ENCODE peak calls at places on chromosomes 2 and 18, in seven cellular contexts. One of them, this sample, is unnamed.

GRCh38 chr2:86821306-86821705 is 30.6 kb upstream of the CD8A start:
- DNase-seq in cardiac fibroblast: no peak
- DNase-seq in AG04449: no peak
- DNase-seq in AG10803: no peak
- DNase-seq in AG04450: no peak
- DNase-seq in upper lobe of right lung: no peak
- DNase-seq in body of pancreas: no peak
- DNase-seq in this sample: no peak

GRCh38 chr18:59665057-59666007 is 31.9 kb downstream of the CCBE1 start:
- DNase-seq in cardiac fibroblast: no peak
- DNase-seq in AG04449: no peak
- DNase-seq in AG10803: peak
- DNase-seq in AG04450: no peak
- DNase-seq in upper lobe of right lung: no peak
- DNase-seq in body of pancreas: no peak
- DNase-seq in this sample: no peak

GRCh38 chr2:237550057-237550415 is 16.3 kb upstream of the PRLH start:
- DNase-seq in cardiac fibroblast: no peak
- DNase-seq in AG04449: no peak
- DNase-seq in AG10803: no peak
- DNase-seq in AG04450: no peak
- DNase-seq in upper lobe of right lung: no peak
- DNase-seq in body of pancreas: no peak
- DNase-seq in this sample: no peak

GRCh38 chr2:127154985-127155650 is 48.2 kb upstream of the BIN1 start:
- DNase-seq in cardiac fibroblast: peak
- DNase-seq in AG04449: no peak
- DNase-seq in AG10803: peak
- DNase-seq in AG04450: no peak
- DNase-seq in upper lobe of right lung: no peak
- DNase-seq in body of pancreas: no peak
- DNase-seq in this sample: no peak

GRCh38 chr2:240320561-240321091 is 114.8 kb upstream of the GPC1 start:
- DNase-seq in cardiac fibroblast: no peak
- DNase-seq in AG04449: no peak
- DNase-seq in AG10803: no peak
- DNase-seq in AG04450: no peak
- DNase-seq in upper lobe of right lung: no peak
- DNase-seq in body of pancreas: no peak
- DNase-seq in this sample: no peak

GRCh38 chr2:238320648-238321281 is 447 bp downstream of the TRAF3IP1 start:
- DNase-seq in cardiac fibroblast: peak
- DNase-seq in AG04449: no peak
- DNase-seq in AG10803: peak
- DNase-seq in AG04450: no peak
- DNase-seq in upper lobe of right lung: no peak
- DNase-seq in body of pancreas: peak
- DNase-seq in this sample: no peak

GRCh38 chr2:210528716-210529115 is 27.7 kb upstream of the CPS1 start:
- DNase-seq in cardiac fibroblast: peak
- DNase-seq in AG04449: no peak
- DNase-seq in AG10803: no peak
- DNase-seq in AG04450: no peak
- DNase-seq in upper lobe of right lung: no peak
- DNase-seq in body of pancreas: no peak
- DNase-seq in this sample: no peak

GRCh38 chr18:77733292-77733903 is 483.8 kb downstream of the GALR1 start:
- DNase-seq in cardiac fibroblast: no peak
- DNase-seq in AG04449: no peak
- DNase-seq in AG10803: no peak
- DNase-seq in AG04450: no peak
- DNase-seq in upper lobe of right lung: no peak
- DNase-seq in body of pancreas: no peak
- DNase-seq in this sample: peak

GRCh38 chr2:121567957-121568409 is 37.3 kb downstream of the RNU4ATAC start:
- DNase-seq in cardiac fibroblast: peak
- DNase-seq in AG04449: no peak
- DNase-seq in AG10803: no peak
- DNase-seq in AG04450: no peak
- DNase-seq in upper lobe of right lung: no peak
- DNase-seq in body of pancreas: no peak
- DNase-seq in this sample: no peak

GRCh38 chr2:198525196-198525595 is 720.8 kb downstream of the PLCL1 start:
- DNase-seq in cardiac fibroblast: no peak
- DNase-seq in AG04449: no peak
- DNase-seq in AG10803: peak
- DNase-seq in AG04450: no peak
- DNase-seq in upper lobe of right lung: no peak
- DNase-seq in body of pancreas: no peak
- DNase-seq in this sample: no peak

GRCh38 chr2:121004950-121005349 is 269.3 kb downstream of the GLI2 start:
- DNase-seq in cardiac fibroblast: no peak
- DNase-seq in AG04449: no peak
- DNase-seq in AG10803: no peak
- DNase-seq in AG04450: no peak
- DNase-seq in upper lobe of right lung: no peak
- DNase-seq in body of pancreas: no peak
- DNase-seq in this sample: no peak

GRCh38 chr2:58101500-58101899 is 54.9 kb downstream of the VRK2 start:
- DNase-seq in cardiac fibroblast: peak
- DNase-seq in AG04449: no peak
- DNase-seq in AG10803: no peak
- DNase-seq in AG04450: no peak
- DNase-seq in upper lobe of right lung: no peak
- DNase-seq in body of pancreas: no peak
- DNase-seq in this sample: no peak

GRCh38 chr18:63237911-63238710 is 81.5 kb downstream of the BCL2 start:
- DNase-seq in cardiac fibroblast: peak
- DNase-seq in AG04449: peak
- DNase-seq in AG10803: peak
- DNase-seq in AG04450: peak
- DNase-seq in upper lobe of right lung: no peak
- DNase-seq in body of pancreas: peak
- DNase-seq in this sample: no peak
- H3K4me3 ChIP-seq in cardiac fibroblast: no peak
- H3K4me3 ChIP-seq in AG04449: peak
- H3K4me3 ChIP-seq in AG10803: peak
- H3K4me3 ChIP-seq in AG04450: peak
- H3K4me3 ChIP-seq in upper lobe of right lung: peak
- H3K4me3 ChIP-seq in body of pancreas: no peak
- H3K4me3 ChIP-seq in this sample: no peak

DNA sequence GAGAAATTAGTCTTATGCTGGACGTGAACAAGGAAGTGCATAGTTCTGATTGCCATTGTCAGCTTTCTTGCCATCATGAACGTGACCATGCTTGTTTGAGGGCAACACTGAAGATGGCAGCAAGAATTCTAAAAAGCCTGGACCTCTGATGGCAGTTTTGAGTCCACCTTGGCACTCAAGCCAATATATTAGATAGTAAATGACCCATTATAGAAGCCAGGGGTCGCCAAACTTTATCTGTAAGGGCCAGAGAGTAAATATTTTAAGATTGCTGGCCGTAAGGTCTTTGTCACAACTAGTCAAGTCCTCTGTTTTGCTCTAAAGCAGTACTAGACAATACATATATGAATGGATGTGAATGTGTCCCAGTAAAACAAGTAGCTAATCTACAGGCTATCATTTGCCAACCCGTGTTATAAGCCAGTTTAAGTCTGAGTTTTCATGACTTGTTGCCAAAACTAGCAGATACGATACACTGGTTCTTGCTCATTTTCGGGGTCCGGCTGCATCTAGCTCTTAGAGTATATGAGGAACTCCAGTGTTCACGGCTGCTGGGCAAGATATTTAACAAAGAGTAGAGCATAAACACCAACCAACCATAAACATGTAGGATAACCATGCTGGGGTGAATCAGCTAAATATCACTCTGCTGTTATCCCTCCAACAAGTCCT is 73.1 kb upstream of the PELI1 start:
- DNase-seq in cardiac fibroblast: no peak
- DNase-seq in AG04449: no peak
- DNase-seq in AG10803: no peak
- DNase-seq in AG04450: no peak
- DNase-seq in upper lobe of right lung: no peak
- DNase-seq in body of pancreas: no peak
- DNase-seq in this sample: no peak
- TF ChIP-seq CTCF in cardiac fibroblast: no peak
- TF ChIP-seq CTCF in AG04449: no peak
- TF ChIP-seq CTCF in AG10803: no peak
- TF ChIP-seq CTCF in AG04450: no peak
- TF ChIP-seq CTCF in upper lobe of right lung: no peak
- TF ChIP-seq CTCF in body of pancreas: no peak
- TF ChIP-seq CTCF in this sample: no peak

DNA sequence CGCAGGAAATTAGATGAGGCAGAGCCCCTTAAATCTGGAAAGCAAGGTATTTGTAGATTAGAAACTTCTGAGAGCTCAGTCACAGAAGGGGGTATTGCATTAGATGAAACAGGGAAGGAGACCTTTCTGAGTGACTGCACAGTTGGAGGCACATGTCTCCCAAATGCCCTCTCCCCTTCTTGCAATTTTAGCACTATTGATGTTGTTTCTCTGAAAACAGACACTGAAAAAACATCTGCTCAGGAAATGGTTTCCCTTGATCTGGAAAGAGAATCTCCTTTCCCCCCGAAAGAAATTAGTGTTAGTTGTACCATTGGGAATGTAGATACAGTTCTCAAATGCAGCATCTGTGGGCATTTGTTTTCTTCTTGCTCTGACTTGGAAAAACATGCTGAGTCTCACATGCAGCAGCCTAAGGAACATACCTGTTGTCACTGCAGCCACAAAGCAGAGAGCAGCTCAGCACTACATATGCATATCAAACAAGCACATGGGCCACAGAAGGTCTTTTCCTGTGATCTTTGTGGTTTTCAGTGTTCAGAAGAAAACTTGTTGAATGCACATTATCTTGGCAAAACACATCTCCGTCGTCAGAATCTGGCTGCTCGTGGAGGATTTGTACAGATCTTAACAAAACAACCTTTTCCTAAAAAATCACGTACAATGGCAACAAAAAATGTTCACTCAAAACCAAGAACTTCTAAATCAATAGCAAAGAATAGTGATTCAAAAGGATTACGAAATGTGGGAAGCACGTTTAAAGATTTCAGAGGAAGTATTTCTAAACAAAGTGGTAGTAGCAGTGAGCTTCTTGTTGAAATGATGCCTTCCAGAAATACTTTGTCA is 33.8 kb downstream of the ZNF407 start:
- DNase-seq in cardiac fibroblast: peak
- DNase-seq in AG04449: no peak
- DNase-seq in AG10803: peak
- DNase-seq in AG04450: peak
- DNase-seq in upper lobe of right lung: no peak
- DNase-seq in body of pancreas: no peak
- DNase-seq in this sample: no peak
- H3K4me3 ChIP-seq in cardiac fibroblast: no peak
- H3K4me3 ChIP-seq in AG04449: no peak
- H3K4me3 ChIP-seq in AG10803: no peak
- H3K4me3 ChIP-seq in AG04450: peak
- H3K4me3 ChIP-seq in upper lobe of right lung: no peak
- H3K4me3 ChIP-seq in body of pancreas: no peak
- H3K4me3 ChIP-seq in this sample: no peak

DNA sequence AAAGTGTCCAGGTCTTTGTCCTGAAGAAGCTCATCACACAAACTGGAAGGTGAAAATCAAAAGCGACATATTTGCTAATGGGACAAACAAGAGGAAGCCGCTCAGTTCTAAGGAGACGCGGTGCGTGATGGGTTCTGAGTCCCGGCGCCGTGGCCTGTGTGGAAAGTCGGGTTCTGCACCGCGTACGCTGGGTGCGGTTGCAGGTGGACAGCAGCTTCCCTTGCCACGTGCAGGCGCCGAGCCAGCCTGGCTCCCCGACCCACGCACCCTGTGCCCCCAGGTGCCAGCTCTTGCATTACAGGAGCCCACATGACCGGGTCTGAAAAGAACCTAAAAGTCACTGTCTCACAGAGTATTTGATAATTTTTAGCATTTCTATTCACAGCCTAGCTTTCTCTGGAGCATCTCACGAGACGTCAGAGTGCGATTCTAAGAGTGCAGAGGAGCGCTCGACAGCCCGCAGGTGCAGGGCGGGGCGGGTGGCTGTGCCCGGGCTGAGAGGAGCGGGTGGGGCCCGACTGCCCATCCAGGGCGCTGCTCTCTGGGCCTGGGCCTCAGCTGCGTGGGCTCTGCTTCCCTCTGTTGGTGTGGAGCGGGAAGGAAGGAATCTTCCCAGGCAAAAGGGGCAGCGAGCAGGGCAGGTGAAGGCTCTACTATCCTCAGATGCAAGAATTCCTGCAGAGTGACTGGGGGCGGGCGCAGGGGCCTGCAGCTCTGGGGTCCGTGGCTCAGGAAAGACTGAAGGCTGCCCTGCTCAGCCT is 39.4 kb downstream of the MYT1L start:
- DNase-seq in cardiac fibroblast: no peak
- DNase-seq in AG04449: no peak
- DNase-seq in AG10803: peak
- DNase-seq in AG04450: no peak
- DNase-seq in upper lobe of right lung: no peak
- DNase-seq in body of pancreas: peak
- DNase-seq in this sample: no peak
- TF ChIP-seq CTCF in cardiac fibroblast: no peak
- TF ChIP-seq CTCF in AG04449: peak
- TF ChIP-seq CTCF in AG10803: peak
- TF ChIP-seq CTCF in AG04450: no peak
- TF ChIP-seq CTCF in upper lobe of right lung: peak
- TF ChIP-seq CTCF in body of pancreas: no peak
- TF ChIP-seq CTCF in this sample: peak

GRCh38 chr18:13223341-13224148 is 5.0 kb downstream of the LDLRAD4 start:
- DNase-seq in cardiac fibroblast: no peak
- DNase-seq in AG04449: no peak
- DNase-seq in AG10803: no peak
- DNase-seq in AG04450: no peak
- DNase-seq in upper lobe of right lung: no peak
- DNase-seq in body of pancreas: no peak
- DNase-seq in this sample: no peak
- H3K4me3 ChIP-seq in cardiac fibroblast: no peak
- H3K4me3 ChIP-seq in AG04449: no peak
- H3K4me3 ChIP-seq in AG10803: no peak
- H3K4me3 ChIP-seq in AG04450: no peak
- H3K4me3 ChIP-seq in upper lobe of right lung: no peak
- H3K4me3 ChIP-seq in body of pancreas: no peak
- H3K4me3 ChIP-seq in this sample: no peak

GRCh38 chr2:168445960-168446359 is 10.1 kb upstream of the CERS6 start:
- DNase-seq in cardiac fibroblast: no peak
- DNase-seq in AG04449: no peak
- DNase-seq in AG10803: no peak
- DNase-seq in AG04450: no peak
- DNase-seq in upper lobe of right lung: no peak
- DNase-seq in body of pancreas: no peak
- DNase-seq in this sample: no peak
- TF ChIP-seq CTCF in cardiac fibroblast: no peak
- TF ChIP-seq CTCF in AG04449: no peak
- TF ChIP-seq CTCF in AG10803: no peak
- TF ChIP-seq CTCF in AG04450: no peak
- TF ChIP-seq CTCF in upper lobe of right lung: no peak
- TF ChIP-seq CTCF in body of pancreas: no peak
- TF ChIP-seq CTCF in this sample: no peak